ENCODE peak calls at places on chromosome 15, in nine cellular contexts. W, H, R, Y, T, O, V, M and X are unnamed samples. For H3K4me1, the result is how much of the 10 kb centered on the place peaks cover.

GRCh38 chr15:43824302-43825246 is at the start of gene MFAP1:
- DNase-seq in W (peak), H (peak), M (peak), V (peak), R (peak), O (peak), Y (peak), T (peak), X (peak)

GRCh38 chr15:36798366-36798765 is 218.9 kb downstream of the CDIN1 start:
- DNase-seq in M (no peak), T (no peak), Y (no peak), O (peak), W (no peak), R (peak), H (no peak), V (no peak), X (no peak)

GRCh38 chr15:99399612-99400011 is 148.3 kb downstream of the LRRC28 start:
- DNase-seq in M (no peak), H (no peak), V (no peak), W (no peak), T (no peak), R (peak), O (no peak), Y (no peak), X (no peak)

GRCh38 chr15:65923264-65923663 is 54.0 kb downstream of the RAB11A start:
- DNase-seq in H (no peak), V (no peak), T (no peak), M (no peak), Y (no peak), O (no peak), W (no peak), R (no peak), X (no peak)

GRCh38 chr15:64443016-64443415 is 17.4 kb upstream of the ZNF609 start:
- DNase-seq in T (no peak), Y (no peak), M (no peak), O (no peak), R (peak), H (no peak), W (no peak), V (no peak), X (no peak)

GRCh38 chr15:59218099-59218498 is 11.5 kb downstream of the LDHAL6B start:
- DNase-seq in H (no peak), V (no peak), M (no peak), W (no peak), R (no peak), T (no peak), Y (no peak), O (no peak), X (no peak)

GRCh38 chr15:57861039-57861638 is 154.6 kb downstream of the POLR2M start:
- DNase-seq in V (no peak), M (no peak), R (peak), H (peak), O (peak), W (no peak), Y (no peak), T (no peak), X (peak)

GRCh38 chr15:72118400-72118978 is at the start of gene SENP8:
- DNase-seq in O (no peak), H (no peak), T (no peak), W (no peak), R (no peak), V (no peak), M (no peak), Y (no peak), X (no peak)

GRCh38 chr15:47366884-47367283 is 350.4 kb upstream of the SEMA6D start:
- DNase-seq in R (no peak), Y (no peak), M (no peak), T (no peak), O (peak), V (no peak), W (no peak), H (no peak), X (no peak)

GRCh38 chr15:55535436-55535835 is 27.4 kb upstream of the DNAAF4 start:
- DNase-seq in H (no peak), Y (no peak), V (no peak), O (no peak), T (no peak), W (no peak), M (no peak), R (no peak), X (peak)

GRCh38 chr15:63860161-63860954 is 26.6 kb upstream of the HERC1 start:
- DNase-seq in R (no peak), Y (no peak), H (no peak), T (no peak), O (no peak), M (no peak), V (no peak), W (no peak), X (peak)

GRCh38 chr15:95307115-95307514 is 1023.4 kb upstream of the NR2F2 start:
- DNase-seq in W (no peak), T (no peak), O (no peak), Y (no peak), H (no peak), V (no peak), M (no peak), R (no peak), X (no peak)

GRCh38 chr15:92130244-92130643 is 263.4 kb upstream of the ST8SIA2 start:
- DNase-seq in O (no peak), H (no peak), T (no peak), W (no peak), V (no peak), M (no peak), R (no peak), Y (no peak), X (no peak)

GRCh38 chr15:95262866-95263564 is 1031.7 kb downstream of the MCTP2 start:
- DNase-seq in H (no peak), M (no peak), V (no peak), O (no peak), T (no peak), R (peak), W (no peak), Y (no peak), X (no peak)

GRCh38 chr15:82106671-82107070 is 60.9 kb upstream of the MEX3B start:
- DNase-seq in T (no peak), V (no peak), W (no peak), O (peak), R (peak), Y (no peak), H (no peak), M (no peak), X (no peak)

GRCh38 chr15:42084465-42085235 is 9.7 kb downstream of the PLA2G4D start:
- DNase-seq in O (peak), Y (peak), T (peak), W (peak), R (peak), M (peak), V (peak), H (peak), X (peak)

GRCh38 chr15:101047301-101047781 is 128.2 kb downstream of the LRRK1 start:
- DNase-seq in M (peak), T (peak), O (no peak), R (no peak), V (no peak), H (no peak), Y (peak), W (no peak), X (no peak)

GRCh38 chr15:23642413-23643044 is 5.1 kb downstream of the MAGEL2 start:
- DNase-seq in W (peak), V (peak), Y (peak), H (peak), O (peak), M (no peak), T (peak), R (peak), X (peak)

GRCh38 chr15:88324241-88325065 is 67.9 kb upstream of the NTRK3 start:
- DNase-seq in O (no peak), H (no peak), M (no peak), V (no peak), W (no peak), T (no peak), Y (no peak), R (peak), X (no peak)

GRCh38 chr15:31365655-31366127 is 39.1 kb downstream of the KLF13 start:
- DNase-seq in V (peak), H (no peak), Y (peak), T (peak), R (peak), M (no peak), O (no peak), W (peak), X (peak)

GRCh38 chr15:39935241-39935640 is 1.3 kb downstream of the EIF2AK4 start:
- DNase-seq in R (no peak), V (no peak), H (no peak), W (no peak), O (no peak), T (no peak), M (no peak), Y (no peak), X (no peak)
- H3K4me1 ChIP-seq in R (under half), V (under half), H (under half), W (under half), O (under half), T (under half), M (under half), Y (under half), X (under half)

GRCh38 chr15:34336947-34337556 is 529 bp downstream of the SLC12A6 start:
- DNase-seq in O (no peak), T (no peak), H (no peak), W (no peak), R (no peak), M (no peak), V (no peak), Y (no peak), X (peak)
- H3K4me1 ChIP-seq in O (half or more), T (under half), H (under half), W (under half), R (under half), M (under half), V (under half), Y (under half), X (half or more)

GRCh38 chr15:77494073-77494472 is 73.4 kb downstream of the HMG20A start:
- DNase-seq in O (no peak), V (no peak), W (no peak), T (no peak), M (no peak), R (no peak), Y (no peak), H (no peak), X (no peak)
- H3K4me1 ChIP-seq in O (under half), V (under half), W (under half), T (under half), M (half or more), R (under half), Y (under half), H (under half), X (under half)

DNA sequence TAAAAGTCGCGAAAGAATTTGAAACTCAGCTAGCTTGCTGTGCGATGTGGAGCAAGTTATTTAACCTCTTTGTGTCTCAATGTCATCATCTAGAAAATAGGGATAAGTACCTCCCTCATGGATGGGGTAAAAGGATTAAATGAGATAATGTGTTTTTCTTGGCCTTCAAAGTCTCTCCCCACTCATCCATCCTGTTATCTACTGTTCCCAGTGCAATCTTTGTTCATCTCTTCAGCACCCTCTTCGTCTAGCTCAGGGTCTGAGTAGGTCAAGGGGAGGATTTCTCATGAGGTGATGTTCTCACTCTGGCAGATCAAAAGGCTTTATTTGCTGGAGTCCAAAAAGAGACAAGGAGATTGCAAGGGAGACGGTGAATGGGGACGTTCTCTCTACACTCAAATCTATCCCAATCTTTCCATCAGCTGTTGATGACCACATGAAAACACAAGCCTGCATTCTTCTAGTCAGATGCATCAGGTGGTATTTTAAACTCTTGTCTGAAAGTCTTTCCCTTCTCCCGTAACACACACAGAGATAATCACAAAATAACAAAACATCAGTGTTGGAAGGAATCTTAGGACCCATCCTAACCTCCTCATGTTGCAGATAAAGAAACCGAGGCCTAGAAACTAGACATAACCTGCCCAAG is 1.3 kb downstream of the MESD start:
- DNase-seq in H (no peak), O (no peak), M (no peak), R (peak), Y (no peak), V (no peak), T (no peak), W (no peak), X (no peak)
- H3K4me1 ChIP-seq in H (under half), O (under half), M (under half), R (under half), Y (under half), V (under half), T (under half), W (under half), X (half or more)

GRCh38 chr15:93244691-93245615 is 155.9 kb upstream of the RGMA start:
- DNase-seq in Y (no peak), T (no peak), M (no peak), W (no peak), R (no peak), V (no peak), H (no peak), O (no peak), X (no peak)

GRCh38 chr15:93243573-93243972 is 154.6 kb upstream of the RGMA start:
- DNase-seq in V (no peak), M (no peak), O (no peak), T (no peak), W (no peak), Y (no peak), H (no peak), R (no peak), X (no peak)

GRCh38 chr15:93245616-93246122 is 156.7 kb upstream of the RGMA start:
- DNase-seq in W (no peak), R (no peak), O (no peak), H (no peak), Y (no peak), M (no peak), T (no peak), V (no peak), X (no peak)

GRCh38 chr15:93247466-93248121 is 158.6 kb upstream of the RGMA start:
- DNase-seq in Y (no peak), R (no peak), O (no peak), T (no peak), V (no peak), H (no peak), M (no peak), W (no peak), X (no peak)

GRCh38 chr15:93246266-93247242 is 157.5 kb upstream of the RGMA start:
- DNase-seq in W (no peak), R (no peak), H (no peak), O (no peak), V (no peak), M (no peak), T (no peak), Y (no peak), X (no peak)
- H3K4me1 ChIP-seq in W (under half), R (under half), H (under half), O (under half), V (under half), M (under half), T (under half), Y (under half), X (under half)

GRCh38 chr15:84992157-84992940 is 10.7 kb downstream of the PDE8A start:
- DNase-seq in R (peak), V (no peak), W (no peak), M (no peak), T (no peak), Y (no peak), H (peak), O (peak), X (no peak)
- H3K4me1 ChIP-seq in R (under half), V (under half), W (under half), M (under half), T (under half), Y (under half), H (under half), O (under half), X (under half)

GRCh38 chr15:38558714-38559059 is 5.9 kb downstream of the RASGRP1 start:
- DNase-seq in O (peak), R (peak), T (no peak), M (no peak), V (no peak), Y (no peak), H (no peak), W (no peak), X (no peak)
- H3K4me1 ChIP-seq in O (under half), R (under half), T (under half), M (under half), V (under half), Y (under half), H (under half), W (under half), X (half or more)

GRCh38 chr15:60551147-60551780 is 72.3 kb upstream of the ICE2 start:
- DNase-seq in R (no peak), M (no peak), W (no peak), Y (no peak), T (no peak), H (no peak), V (no peak), O (no peak), X (no peak)

GRCh38 chr15:60546764-60547163 is 67.8 kb upstream of the ICE2 start:
- DNase-seq in V (no peak), T (no peak), H (no peak), R (no peak), Y (no peak), O (no peak), M (no peak), W (no peak), X (peak)

GRCh38 chr15:60544581-60545115 is 65.7 kb upstream of the ICE2 start:
- DNase-seq in Y (no peak), W (no peak), T (no peak), H (no peak), O (no peak), V (no peak), R (no peak), M (no peak), X (no peak)

GRCh38 chr15:60551781-60552161 is 72.8 kb upstream of the ICE2 start:
- DNase-seq in M (no peak), V (no peak), Y (no peak), W (no peak), T (no peak), O (peak), H (no peak), R (no peak), X (no peak)

GRCh38 chr15:60548101-60548500 is 69.2 kb upstream of the ICE2 start:
- DNase-seq in M (no peak), T (no peak), O (no peak), W (no peak), R (no peak), H (no peak), V (no peak), Y (no peak), X (peak)
- H3K4me1 ChIP-seq in M (under half), T (under half), O (under half), W (half or more), R (under half), H (under half), V (under half), Y (under half), X (half or more)

GRCh38 chr15:60932051-60932915 is 296.8 kb downstream of the RORA start:
- DNase-seq in W (peak), H (no peak), Y (peak), V (no peak), M (no peak), R (peak), T (peak), O (peak), X (peak)
- H3K4me1 ChIP-seq in W (under half), H (under half), Y (under half), V (under half), M (under half), R (under half), T (under half), O (under half), X (under half)

GRCh38 chr15:90552929-90553211 is 23.1 kb downstream of the CRTC3 start:
- DNase-seq in T (no peak), R (no peak), V (no peak), Y (no peak), H (no peak), M (no peak), W (no peak), O (no peak), X (no peak)

GRCh38 chr15:90550919-90551318 is 21.2 kb downstream of the CRTC3 start:
- DNase-seq in T (no peak), Y (no peak), R (peak), O (no peak), H (no peak), M (no peak), W (no peak), V (no peak), X (no peak)

GRCh38 chr15:90557147-90557546 is 27.4 kb downstream of the CRTC3 start:
- DNase-seq in H (no peak), W (no peak), R (no peak), Y (no peak), T (no peak), M (no peak), V (no peak), O (no peak), X (no peak)

GRCh38 chr15:90552162-90552928 is 22.6 kb downstream of the CRTC3 start:
- DNase-seq in R (peak), O (no peak), V (no peak), Y (no peak), T (no peak), M (no peak), W (peak), H (no peak), X (no peak)

GRCh38 chr15:90553248-90553745 is 23.6 kb downstream of the CRTC3 start:
- DNase-seq in V (no peak), R (peak), M (no peak), W (no peak), O (no peak), T (no peak), Y (no peak), H (no peak), X (no peak)
- H3K4me1 ChIP-seq in V (under half), R (under half), M (under half), W (half or more), O (under half), T (under half), Y (under half), H (under half), X (under half)